ENCODE peak calls at places on chromosomes 16 and 17, in five cellular contexts. I is GM23338, Z is neural progenitor cell, C is GM23248, B is OCI-LY7. A is an unnamed sample.

GRCh38 chr16:54957403-54957802 is 26.7 kb downstream of the IRX5 start:
- DNase-seq in Z (peak), B (peak), C (peak), I (peak), A (no peak)

GRCh38 chr17:80151333-80151732 is 4.4 kb upstream of the EIF4A3 start:
- DNase-seq in B (no peak), C (peak), Z (no peak), I (no peak), A (no peak)

GRCh38 chr16:28863929-28864886 is 565 bp downstream of the SH2B1 start:
- DNase-seq in C (peak), Z (peak), I (peak), B (no peak), A (peak)

GRCh38 chr17:14123579-14124278 is 54.4 kb downstream of the COX10 start:
- DNase-seq in I (no peak), B (no peak), Z (no peak), C (no peak), A (no peak)

GRCh38 chr17:66989076-66989475 is 24.6 kb downstream of the CACNG4 start:
- DNase-seq in I (no peak), C (no peak), Z (no peak), B (no peak), A (no peak)

GRCh38 chr16:84766978-84767773 is 52.6 kb upstream of the CRISPLD2 start:
- DNase-seq in B (no peak), C (no peak), Z (no peak), I (no peak), A (no peak)

GRCh38 chr16:66695474-66695934 is 1.0 kb downstream of the CMTM4 start:
- DNase-seq in Z (no peak), B (no peak), C (no peak), I (no peak), A (no peak)

GRCh38 chr16:2749476-2749875 is 3.0 kb upstream of the SRRM2 start:
- DNase-seq in Z (no peak), B (no peak), I (no peak), C (no peak), A (no peak)

GRCh38 chr17:7285679-7286078 is 4.2 kb downstream of the SLC2A4 start:
- DNase-seq in I (no peak), Z (no peak), B (no peak), C (no peak), A (no peak)

GRCh38 chr16:81137012-81137335 is 40.8 kb upstream of the GCSH start:
- DNase-seq in I (no peak), B (no peak), Z (peak), C (peak), A (no peak)

GRCh38 chr16:24041834-24042631 is 206.2 kb downstream of the PRKCB start:
- DNase-seq in B (peak), I (peak), C (peak), Z (peak), A (peak)

GRCh38 chr17:57595942-57596695 is 149.0 kb downstream of the CCDC182 start:
- DNase-seq in C (no peak), I (no peak), B (no peak), Z (peak), A (no peak)

GRCh38 chr17:29583324-29584248 is 5.9 kb downstream of the GIT1 start:
- DNase-seq in Z (no peak), B (no peak), I (no peak), C (no peak), A (peak)

GRCh38 chr17:76252040-76252954 is 12.0 kb upstream of the RNF157 start:
- DNase-seq in Z (no peak), I (no peak), B (peak), C (peak), A (no peak)

GRCh38 chr17:59800530-59800942 is 92.2 kb downstream of the TUBD1 start:
- DNase-seq in C (no peak), I (no peak), B (no peak), Z (no peak), A (no peak)

GRCh38 chr17:48462946-48463345 is 32.9 kb upstream of the SKAP1 start:
- DNase-seq in C (no peak), B (no peak), I (no peak), Z (no peak), A (no peak)

GRCh38 chr16:85556456-85557082 is 56.6 kb upstream of the GSE1 start:
- DNase-seq in Z (peak), B (peak), C (peak), I (peak), A (peak)

GRCh38 chr16:53689636-53690035 is 14.0 kb downstream of the RPGRIP1L start:
- DNase-seq in C (peak), B (no peak), Z (no peak), I (no peak), A (no peak)

GRCh38 chr17:78507526-78507925 is 69.7 kb downstream of the DNAH17 start:
- DNase-seq in C (no peak), I (no peak), Z (no peak), B (no peak), A (no peak)

GRCh38 chr16:62034236-62035114 is 1.8 kb downstream of the CDH8 start:
- DNase-seq in B (no peak), Z (peak), C (no peak), I (peak), A (no peak)

GRCh38 chr17:76239538-76240274 is 587 bp downstream of the RNF157 start:
- DNase-seq in Z (peak), B (no peak), C (peak), I (peak), A (peak)

GRCh38 chr17:83194761-83195329 is 115.4 kb downstream of the METRNL start:
- DNase-seq in I (no peak), Z (no peak), B (no peak), C (peak), A (no peak)

GRCh38 chr17:4738136-4739121 is 1.2 kb upstream of the ZMYND15 start:
- DNase-seq in I (peak), C (no peak), Z (peak), B (no peak), A (no peak)

GRCh38 chr16:78988361-78988992 is 612.1 kb downstream of the MAF start:
- DNase-seq in C (no peak), I (peak), B (no peak), Z (peak), A (no peak)

GRCh38 chr16:86073103-86073625 is 174.2 kb downstream of the IRF8 start:
- DNase-seq in B (no peak), I (no peak), C (no peak), Z (no peak), A (no peak)

GRCh38 chr17:32111141-32111771 is 31.0 kb upstream of the RHOT1 start:
- DNase-seq in B (peak), I (peak), Z (peak), C (peak), A (peak)

GRCh38 chr17:68697850-68698313 is 96.7 kb upstream of the FAM20A start:
- DNase-seq in I (no peak), Z (no peak), B (no peak), C (peak), A (no peak)

GRCh38 chr16:3101841-3102470 is 2.9 kb upstream of the ZSCAN10 start:
- DNase-seq in Z (peak), C (no peak), B (peak), I (peak), A (no peak)

GRCh38 chr17:44981221-44981968 is 13.3 kb upstream of the C1QL1 start:
- DNase-seq in I (no peak), Z (no peak), C (peak), B (no peak), A (no peak)

GRCh38 chr17:39757931-39758873 is 20.5 kb downstream of the GRB7 start:
- DNase-seq in I (no peak), B (peak), C (peak), Z (no peak), A (no peak)

GRCh38 chr16:15682105-15682570 is 32.1 kb downstream of the NDE1 start:
- DNase-seq in C (peak), Z (peak), I (peak), B (peak), A (no peak)
- TF ChIP-seq EZH2phosphoT487 in C (no peak), Z (no peak), I (no peak), B (no peak), A (no peak)

GRCh38 chr16:63613701-63614100 is 1508.2 kb downstream of the CDH11 start:
- DNase-seq in C (no peak), Z (no peak), I (no peak), B (no peak), A (no peak)
- TF ChIP-seq EZH2phosphoT487 in C (no peak), Z (no peak), I (no peak), B (no peak), A (no peak)

GRCh38 chr17:18183334-18184142 is at the start of gene ALKBH5:
- DNase-seq in B (peak), C (peak), I (peak), Z (peak), A (peak)

GRCh38 chr17:18181358-18181757 is 2.3 kb upstream of the ALKBH5 start:
- DNase-seq in I (no peak), C (peak), Z (no peak), B (no peak), A (no peak)

GRCh38 chr17:18184143-18185007 is 747 bp downstream of the ALKBH5 start:
- DNase-seq in B (peak), I (peak), C (peak), Z (peak), A (no peak)

GRCh38 chr17:18182190-18182977 is 1.2 kb upstream of the ALKBH5 start:
- DNase-seq in Z (peak), I (peak), B (no peak), C (peak), A (no peak)

GRCh38 chr17:18182978-18183333 is 672 bp upstream of the ALKBH5 start:
- DNase-seq in C (peak), I (no peak), Z (no peak), B (peak), A (peak)
- TF ChIP-seq EZH2phosphoT487 in C (no peak), I (no peak), Z (no peak), B (no peak), A (no peak)

DNA sequence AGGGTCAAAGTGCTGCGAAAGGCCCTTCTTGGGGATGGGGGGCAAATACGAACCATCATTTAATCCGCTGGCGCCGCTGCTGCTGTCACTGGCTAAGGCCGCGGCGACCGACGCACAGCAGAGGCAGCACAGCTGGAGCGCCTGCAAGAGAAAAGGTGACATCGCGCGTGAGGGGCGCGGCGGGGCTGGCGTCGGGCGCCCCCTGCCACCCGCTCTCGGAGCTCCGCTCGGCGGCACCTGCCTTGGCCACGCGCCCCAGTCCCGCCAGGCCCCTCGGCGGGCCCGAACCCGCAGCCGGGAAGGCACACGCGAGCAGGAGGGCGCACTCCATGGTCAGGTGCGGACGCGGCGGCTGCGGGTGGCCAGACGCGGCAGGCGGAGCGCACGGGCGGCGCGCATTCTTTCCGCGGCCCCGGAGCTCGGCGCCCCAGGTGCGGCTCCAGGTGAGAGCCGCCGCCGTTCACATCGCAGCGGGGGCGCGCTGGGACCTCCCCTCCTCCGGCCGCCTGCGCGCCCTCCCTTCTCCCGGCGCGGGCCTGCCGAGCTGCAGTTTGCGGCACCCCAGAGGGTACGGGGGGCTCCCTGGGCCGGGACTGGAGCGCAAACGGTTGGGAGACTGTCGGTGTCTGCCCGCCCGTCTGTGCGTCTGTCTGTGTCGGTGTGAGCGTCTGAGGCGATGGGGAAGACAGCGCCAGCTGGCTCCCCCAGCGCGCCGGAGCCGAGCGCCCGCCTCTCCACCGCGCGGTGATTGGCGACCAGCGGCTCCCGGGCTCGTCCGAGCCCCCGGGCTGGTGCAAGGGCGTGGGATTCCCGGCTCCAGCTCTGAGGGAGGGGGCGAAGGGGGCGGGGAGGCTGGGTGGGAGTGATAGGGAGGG is at the start of gene ADAMTS18:
- DNase-seq in Z (peak), C (no peak), I (peak), B (no peak), A (peak)
- TF ChIP-seq EZH2phosphoT487 in Z (peak), C (peak), I (no peak), B (no peak), A (no peak)

GRCh38 chr16:49649013-49649785 is 206.7 kb downstream of the ZNF423 start:
- DNase-seq in B (no peak), C (peak), I (no peak), Z (no peak), A (no peak)

GRCh38 chr16:49651980-49652379 is 203.9 kb downstream of the ZNF423 start:
- DNase-seq in I (no peak), Z (no peak), C (no peak), B (no peak), A (peak)

GRCh38 chr16:49652441-49653175 is 203.3 kb downstream of the ZNF423 start:
- DNase-seq in C (peak), B (no peak), I (no peak), Z (no peak), A (no peak)

GRCh38 chr16:49650603-49651002 is 205.3 kb downstream of the ZNF423 start:
- DNase-seq in B (no peak), I (no peak), C (no peak), Z (no peak), A (no peak)

DNA sequence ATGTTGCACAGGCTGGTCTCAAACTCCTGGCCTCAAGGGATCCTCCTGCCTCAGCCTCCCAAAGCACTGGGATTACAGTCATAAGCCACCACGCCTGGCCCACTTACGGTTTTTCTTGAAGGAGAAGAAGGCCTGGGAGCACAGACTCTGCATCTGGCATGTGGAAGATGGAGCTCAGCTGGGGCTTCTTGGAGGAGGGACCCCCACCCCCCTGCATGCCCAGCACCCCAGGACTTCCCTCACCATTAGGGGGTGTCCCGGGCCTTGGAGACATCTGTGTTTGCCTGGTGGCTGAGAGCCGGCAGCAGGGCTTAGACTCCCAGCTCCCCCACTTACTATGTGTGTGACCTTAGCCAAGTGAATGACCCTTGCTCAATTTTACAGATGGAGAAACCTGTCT is 204.7 kb downstream of the ZNF423 start:
- DNase-seq in B (no peak), C (no peak), Z (no peak), I (no peak), A (no peak)
- TF ChIP-seq EZH2phosphoT487 in B (no peak), C (no peak), Z (no peak), I (no peak), A (no peak)

DNA sequence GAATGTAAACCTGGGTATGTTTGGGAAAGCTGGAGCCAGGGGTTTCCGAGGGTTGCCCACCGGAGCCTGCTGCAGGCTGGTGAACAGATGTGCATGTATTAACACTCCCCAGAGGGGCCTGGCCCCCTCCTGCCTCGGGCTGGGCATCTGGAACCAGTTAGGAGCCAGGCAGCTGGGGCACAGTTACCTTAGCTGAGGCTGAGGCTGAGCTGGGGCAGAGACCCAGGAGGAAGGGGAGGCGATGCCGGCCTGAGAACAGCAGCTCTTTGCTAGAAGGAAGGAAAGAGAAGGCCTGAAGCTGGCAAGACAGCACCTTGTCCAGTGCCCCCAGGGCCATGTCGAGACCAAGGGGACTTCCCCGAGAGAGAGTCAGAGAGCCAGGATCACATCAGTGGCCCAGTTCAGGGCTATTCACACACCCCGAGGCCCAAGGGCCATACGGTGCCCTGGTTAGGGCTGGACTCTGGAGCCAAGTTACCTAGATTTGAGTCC is 65.8 kb downstream of the RMI2 start:
- DNase-seq in I (no peak), C (no peak), Z (no peak), B (no peak), A (peak)
- TF ChIP-seq EZH2phosphoT487 in I (no peak), C (no peak), Z (no peak), B (no peak), A (no peak)

A was measured in SK-N-SH.